ENCODE peak calls at places on chromosome 21, in seven cellular contexts. I is EH, B is body of pancreas, K is Peyer's patch, X is thyroid gland, R is IMR-90, O is NCI-H1092. G is an unnamed sample.

GRCh38 chr21:19322360-19322759 is 918.8 kb upstream of the TMPRSS15 start:
- DNase-seq in K (no peak), I (no peak), R (no peak), O (no peak), B (no peak), X (no peak), G (peak; percentile 14)

GRCh38 chr21:41664881-41665765 is 101.7 kb downstream of the RIPK4 start:
- DNase-seq in O (no peak), I (peak; percentile 98), B (no peak), X (no peak), R (peak; percentile 67), K (no peak), G (no peak)

GRCh38 chr21:46100426-46100825 is 2.5 kb downstream of the COL6A2 start:
- DNase-seq in K (no peak), R (peak; percentile 64), I (peak; percentile 88), X (no peak), O (no peak), B (no peak), G (no peak)

GRCh38 chr21:15190837-15191236 is 126.0 kb upstream of the NRIP1 start:
- DNase-seq in K (no peak), X (no peak), R (no peak), B (no peak), I (no peak), O (no peak), G (no peak)

GRCh38 chr21:36461918-36462486 is 17.9 kb downstream of the CLDN14 start:
- DNase-seq in B (peak; percentile 66), R (no peak), O (no peak), K (no peak), I (no peak), X (no peak), G (no peak)

GRCh38 chr21:16865612-16866011 is 647.2 kb upstream of the CXADR start:
- DNase-seq in O (no peak), I (no peak), R (peak; percentile 1), X (no peak), K (no peak), B (no peak), G (no peak)

GRCh38 chr21:36783612-36784383 is 84.9 kb downstream of the SIM2 start:
- DNase-seq in O (no peak), I (peak; percentile 84), X (peak; percentile 67), R (peak; percentile 97), K (peak; percentile 11), B (no peak), G (no peak)

GRCh38 chr21:36506482-36506881 is 26.6 kb upstream of the CLDN14 start:
- DNase-seq in R (no peak), X (no peak), O (no peak), K (no peak), I (no peak), B (no peak), G (no peak)

GRCh38 chr21:35395728-35396127 is 346.6 kb upstream of the RUNX1 start:
- DNase-seq in R (peak; percentile 29), K (no peak), B (no peak), I (peak; percentile 63), X (no peak), O (no peak), G (no peak)

GRCh38 chr21:15171546-15171945 is 106.7 kb upstream of the NRIP1 start:
- DNase-seq in X (no peak), O (no peak), I (no peak), B (no peak), K (no peak), R (no peak), G (no peak)

GRCh38 chr21:46540087-46540710 is 64.7 kb downstream of the S100B start:
- DNase-seq in I (no peak), O (no peak), X (no peak), R (no peak), B (no peak), K (no peak), G (no peak)

GRCh38 chr21:45994738-45995685 is 13.4 kb downstream of the COL6A1 start:
- DNase-seq in X (no peak), K (peak; percentile 39), I (no peak), B (peak; percentile 1), O (no peak), R (no peak), G (no peak)

GRCh38 chr21:21232320-21232719 is 234.1 kb downstream of the NCAM2 start:
- DNase-seq in B (no peak), X (peak; percentile 3), I (peak; percentile 38), R (peak; percentile 71), K (no peak), O (peak; percentile 1), G (peak; percentile 67)

GRCh38 chr21:17370263-17370662 is 142.6 kb upstream of the CXADR start:
- DNase-seq in K (no peak), B (peak; percentile 31), X (no peak), R (no peak), O (no peak), I (peak; percentile 1), G (no peak)